ENCODE peak calls at places on chromosomes 16 and 17, in eight cellular contexts. E is fibroblast of lung; K is GDM1; R is progenitor cell of endocrine pancreas; D is hepatocyte; Q is stimulated activated CD8-positive, alpha-beta memory T cell treated with anti-CD3 and anti-CD28 coated beads, Interleukin-15, amount 100 ng/mL, for 48 hours; C is nephron progenitor cell; B is foreskin fibroblast. S is an unnamed sample.

GRCh38 chr16:84324439-84325262 is 30.0 kb downstream of the WFDC1 start:
- DNase-seq in C (no peak), Q (no peak), B (no peak), D (no peak), E (peak), K (no peak), R (no peak), S (no peak)

GRCh38 chr17:1724869-1725641 is 551 bp downstream of the WDR81 start:
- DNase-seq in Q (no peak), B (no peak), R (no peak), K (no peak), D (no peak), C (peak), E (peak), S (peak)

GRCh38 chr16:86128246-86128645 is 229.3 kb downstream of the IRF8 start:
- DNase-seq in D (no peak), R (no peak), C (no peak), E (no peak), Q (no peak), K (no peak), B (no peak), S (no peak)

GRCh38 chr16:56815721-56816120 is 49.3 kb upstream of the SLC12A3 start:
- DNase-seq in Q (no peak), R (no peak), K (no peak), C (no peak), B (no peak), D (no peak), E (no peak), S (no peak)

GRCh38 chr17:71187145-71187878 is 933.5 kb upstream of the SOX9 start:
- DNase-seq in B (no peak), C (no peak), E (no peak), D (no peak), K (no peak), Q (no peak), R (no peak), S (no peak)

GRCh38 chr16:79815049-79815448 is 214.5 kb upstream of the MAF start:
- DNase-seq in K (no peak), Q (no peak), D (no peak), B (no peak), C (no peak), E (no peak), R (no peak), S (no peak)

GRCh38 chr17:80441133-80441578 is 26.2 kb downstream of the ENDOV start:
- DNase-seq in D (peak), Q (peak), E (peak), R (peak), K (peak), B (no peak), C (peak), S (peak)

GRCh38 chr17:28777178-28777577 is 33.4 kb downstream of the TRAF4 start:
- DNase-seq in E (no peak), Q (no peak), C (no peak), D (no peak), K (no peak), B (no peak), R (no peak), S (no peak)

GRCh38 chr16:2432286-2432685 is 3.0 kb downstream of the CCNF start:
- DNase-seq in R (no peak), D (no peak), E (no peak), K (no peak), Q (no peak), B (no peak), C (no peak), S (no peak)

GRCh38 chr17:75891605-75892555 is 4.9 kb downstream of the TRIM65 start:
- DNase-seq in K (no peak), E (no peak), B (no peak), Q (no peak), R (no peak), D (no peak), C (no peak), S (no peak)

GRCh38 chr16:19588661-19589060 is 33.2 kb downstream of the VPS35L start:
- DNase-seq in D (no peak), R (no peak), K (no peak), Q (no peak), E (peak), B (no peak), C (no peak), S (no peak)

GRCh38 chr16:69918241-69918640 is 32.9 kb upstream of the CLEC18A start:
- DNase-seq in Q (no peak), B (no peak), R (no peak), D (no peak), C (no peak), E (peak), K (no peak), S (no peak)

GRCh38 chr16:11411059-11411550 is 65.8 kb downstream of the RMI2 start:
- DNase-seq in R (no peak), E (no peak), D (peak), C (no peak), B (no peak), K (no peak), Q (no peak), S (no peak)

GRCh38 chr16:81401035-81401950 is 43.3 kb upstream of the CMIP start:
- DNase-seq in C (no peak), E (peak), D (no peak), B (peak), K (no peak), R (no peak), Q (no peak), S (peak)

GRCh38 chr16:89422527-89422904 is 67.8 kb downstream of the ANKRD11 start:
- DNase-seq in E (peak), C (no peak), B (no peak), R (no peak), K (no peak), D (no peak), Q (peak), S (no peak)

GRCh38 chr17:41895617-41896016 is 23.1 kb downstream of the ACLY start:
- DNase-seq in Q (no peak), C (no peak), D (no peak), B (peak), K (no peak), E (peak), R (no peak), S (no peak)